ENCODE peak calls at places on chromosome 22, in five cellular contexts. S is K562, E is A549, F is GM12878, G is GM23338. Y is an unnamed sample.

GRCh38 chr22:47940211-47940610 is 1177.8 kb downstream of the TBC1D22A start:
- DNase-seq in S (no peak), G (no peak), F (no peak), E (no peak), Y (no peak)

GRCh38 chr22:22687638-22688500 is 43.5 kb downstream of the GGTLC2 start:
- DNase-seq in G (peak), S (peak), E (no peak), F (no peak), Y (peak)

GRCh38 chr22:30202531-30203006 is 44.0 kb downstream of the LIF start:
- DNase-seq in F (no peak), E (no peak), S (no peak), G (no peak), Y (no peak)

GRCh38 chr22:38111941-38112355 is 1.5 kb upstream of the BAIAP2L2 start:
- DNase-seq in G (no peak), S (no peak), F (no peak), E (no peak), Y (peak)

GRCh38 chr22:35195226-35195625 is 62.1 kb upstream of the HMGXB4 start:
- DNase-seq in F (no peak), E (no peak), S (no peak), G (no peak), Y (no peak)

GRCh38 chr22:27515091-27515523 is 286.4 kb downstream of the MN1 start:
- DNase-seq in E (no peak), G (no peak), F (no peak), S (no peak), Y (no peak)

GRCh38 chr22:21936151-21936778 is 16.4 kb downstream of the PPM1F start:
- DNase-seq in G (no peak), F (no peak), S (peak), E (no peak), Y (no peak)

GRCh38 chr22:49480340-49480739 is 347.3 kb downstream of the BRD1 start:
- DNase-seq in E (no peak), G (no peak), S (no peak), F (no peak), Y (no peak)

GRCh38 chr22:49258107-49259010 is 569.3 kb downstream of the BRD1 start:
- DNase-seq in G (no peak), F (no peak), E (no peak), S (no peak), Y (no peak)

GRCh38 chr22:49767355-49768062 is 60.2 kb downstream of the BRD1 start:
- DNase-seq in E (peak), S (peak), G (peak), F (peak), Y (peak)

GRCh38 chr22:38426628-38427027 is 28.4 kb downstream of the KCNJ4 start:
- DNase-seq in E (no peak), G (no peak), S (no peak), F (no peak), Y (no peak)

GRCh38 chr22:43293661-43294392 is 49.3 kb downstream of the SCUBE1 start:
- DNase-seq in G (no peak), S (peak), F (no peak), E (peak), Y (peak)

GRCh38 chr22:39221999-39222686 is 22.6 kb downstream of the PDGFB start:
- DNase-seq in E (no peak), F (no peak), G (no peak), S (no peak), Y (no peak)

GRCh38 chr22:39932918-39933649 is 27.1 kb upstream of the TMA7B start:
- DNase-seq in S (peak), F (no peak), E (peak), G (peak), Y (peak)

GRCh38 chr22:27495325-27495724 is 306.2 kb downstream of the MN1 start:
- DNase-seq in S (no peak), E (no peak), F (no peak), G (no peak), Y (no peak)

GRCh38 chr22:23073506-23074229 is 3.3 kb downstream of the GNAZ start:
- DNase-seq in F (no peak), G (no peak), E (no peak), S (no peak), Y (no peak)

GRCh38 chr22:24975125-24975640 is 22.7 kb downstream of the KIAA1671 start:
- DNase-seq in F (no peak), S (no peak), G (no peak), E (no peak), Y (no peak)

GRCh38 chr22:43411981-43412807 is at the start of gene MPPED1:
- DNase-seq in G (peak), F (no peak), E (no peak), S (no peak), Y (no peak)

GRCh38 chr22:27730649-27731433 is 70.7 kb downstream of the MN1 start:
- DNase-seq in S (no peak), G (peak), F (no peak), E (no peak), Y (no peak)

GRCh38 chr22:39558254-39558727 is 12.3 kb upstream of the CACNA1I start:
- DNase-seq in F (no peak), G (peak), E (no peak), S (no peak), Y (no peak)

GRCh38 chr22:38956551-38956950 is 858 bp upstream of the APOBEC3A start:
- DNase-seq in E (no peak), G (no peak), S (no peak), F (no peak), Y (no peak)

GRCh38 chr22:40401981-40402406 is 31.6 kb downstream of the SGSM3 start:
- DNase-seq in E (no peak), F (no peak), G (no peak), S (no peak), Y (no peak)

GRCh38 chr22:48373626-48374173 is 1454.0 kb downstream of the BRD1 start:
- DNase-seq in F (no peak), E (no peak), G (no peak), S (no peak), Y (no peak)

GRCh38 chr22:29122041-29122440 is 49.2 kb downstream of the KREMEN1 start:
- DNase-seq in F (no peak), S (no peak), E (no peak), G (no peak), Y (no peak)

GRCh38 chr22:19480173-19480568 is 451 bp downstream of the CDC45 start:
- DNase-seq in F (no peak), G (no peak), S (peak), E (no peak), Y (peak)

GRCh38 chr22:19479358-19480172 is at the start of gene CDC45:
- DNase-seq in G (peak), E (peak), F (peak), S (peak), Y (peak)

GRCh38 chr22:19483481-19484244 is 3.9 kb downstream of the CDC45 start:
- DNase-seq in E (no peak), F (no peak), S (no peak), G (no peak), Y (no peak)

GRCh38 chr22:19480789-19481188 is 1.1 kb downstream of the CDC45 start:
- DNase-seq in G (no peak), F (no peak), E (no peak), S (peak), Y (no peak)

GRCh38 chr22:19482297-19482696 is 2.6 kb downstream of the CDC45 start:
- DNase-seq in F (no peak), S (no peak), G (no peak), E (no peak), Y (no peak)
- TF ChIP-seq JUNB in F (no peak), S (no peak), G (no peak), E (no peak), Y (no peak)

GRCh38 chr22:17109976-17110375 is 11.2 kb downstream of the TMEM121B start:
- DNase-seq in G (no peak), E (no peak), S (no peak), F (no peak), Y (no peak)
- TF ChIP-seq JUNB in G (no peak), E (no peak), S (no peak), F (no peak), Y (no peak)

DNA sequence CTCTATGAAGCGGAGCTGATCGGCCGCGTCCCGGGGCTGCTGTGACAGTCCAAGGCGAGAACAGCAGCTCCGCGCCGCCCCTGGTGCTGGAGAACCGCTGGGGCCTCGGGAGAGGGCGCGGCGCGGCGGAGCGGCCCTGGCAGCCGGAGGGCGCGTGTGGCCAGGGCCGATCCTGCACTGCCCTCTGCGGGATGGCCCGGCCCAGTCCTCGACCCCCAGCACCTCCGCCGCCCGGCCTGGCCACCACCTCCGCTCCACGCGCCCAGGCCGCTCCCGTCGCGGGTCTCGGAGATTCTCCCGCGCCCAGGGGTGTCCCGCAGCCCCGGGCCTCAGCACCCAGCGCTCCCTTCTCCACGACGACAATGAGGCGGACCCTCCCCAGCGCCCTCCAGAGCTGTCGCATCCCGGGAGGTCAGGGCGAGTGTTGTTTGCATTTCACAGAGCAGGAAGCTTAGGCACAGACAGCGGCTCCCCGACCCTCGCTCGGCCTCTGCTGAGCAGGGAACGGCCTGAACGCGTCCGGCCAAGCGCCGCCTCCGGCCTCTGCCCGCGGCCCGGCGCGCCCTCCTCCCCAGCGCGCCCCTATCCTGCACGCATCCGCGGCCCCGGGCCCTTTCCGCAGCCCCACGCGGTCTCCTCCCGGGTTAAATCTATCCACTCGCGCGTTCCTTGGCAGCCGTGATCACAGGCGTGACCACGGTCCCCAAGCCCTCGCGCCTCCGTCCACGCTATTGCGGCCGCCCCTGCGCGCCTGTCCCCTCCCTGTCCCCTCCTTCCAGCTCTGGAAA is 109.7 kb downstream of the WNT7B start:
- DNase-seq in G (peak), E (no peak), F (no peak), S (no peak), Y (no peak)
- TF ChIP-seq JUNB in G (no peak), E (no peak), F (no peak), S (no peak), Y (no peak)

DNA sequence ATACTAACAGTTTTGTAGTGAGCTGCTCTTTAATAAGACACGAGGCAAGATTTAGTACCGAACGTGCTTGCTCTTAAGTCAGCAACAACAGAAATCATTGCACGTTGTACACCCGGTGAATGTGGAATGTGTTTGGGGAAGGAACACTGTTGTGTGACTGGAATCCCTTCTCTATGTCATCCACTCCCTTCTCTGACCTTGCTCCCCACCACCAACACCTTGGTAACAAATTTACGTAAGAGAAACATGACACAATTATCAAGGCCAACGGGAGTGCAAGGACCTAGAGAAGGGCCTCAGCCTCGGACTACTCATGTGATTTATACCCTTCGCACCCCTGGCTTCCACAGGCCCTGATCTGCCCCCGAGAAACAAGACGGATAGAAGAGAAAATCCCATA is 236.2 kb downstream of the LARGE1 start:
- DNase-seq in F (no peak), S (no peak), G (no peak), E (no peak), Y (no peak)
- TF ChIP-seq JUNB in F (no peak), S (no peak), G (no peak), E (no peak), Y (no peak)

GRCh38 chr22:44575344-44576268 is 77.6 kb upstream of the RTL6 start:
- DNase-seq in G (no peak), E (no peak), S (no peak), F (no peak), Y (no peak)

GRCh38 chr22:44578115-44578457 is 80.1 kb upstream of the RTL6 start:
- DNase-seq in E (no peak), G (no peak), S (no peak), F (no peak), Y (no peak)

GRCh38 chr22:44577391-44578114 is 79.5 kb upstream of the RTL6 start:
- DNase-seq in E (no peak), G (no peak), S (no peak), F (no peak), Y (no peak)

GRCh38 chr22:44574581-44575343 is 76.7 kb upstream of the RTL6 start:
- DNase-seq in F (no peak), S (no peak), G (no peak), E (no peak), Y (no peak)

GRCh38 chr22:44576311-44577260 is 78.6 kb upstream of the RTL6 start:
- DNase-seq in G (no peak), E (no peak), S (no peak), F (no peak), Y (no peak)
- TF ChIP-seq JUNB in G (no peak), E (no peak), S (no peak), F (no peak), Y (no peak)